ENCODE peak calls at places on chromosome 2, in five cellular contexts. D is GM12878; Z is activated CD8-positive, alpha-beta memory T cell treated with anti-CD3 and anti-CD28 coated beads, Interleukin-2, amount 10 ng/mL, durations not matched to agents 7 days and 5 days; X is left lung; F is gastrocnemius medialis. H is an unnamed sample.

GRCh38 chr2:174675615-174676014 is 78.0 kb upstream of the WIPF1 start:
- ATAC-seq in D (no peak), Z (peak; percentile 51), X (no peak), F (no peak), H (no peak)

GRCh38 chr2:42856106-42856860 is 63.9 kb upstream of the HAAO start:
- ATAC-seq in D (no peak), Z (no peak), X (no peak), F (no peak), H (no peak)

GRCh38 chr2:130341562-130342019 is 1.1 kb upstream of the IMP4 start:
- ATAC-seq in D (peak; percentile 1), Z (no peak), X (peak; percentile 5), F (no peak), H (no peak)

GRCh38 chr2:12064153-12064552 is 317.7 kb downstream of the LPIN1 start:
- ATAC-seq in D (peak; percentile 28), Z (peak; percentile 51), X (no peak), F (no peak), H (no peak)

GRCh38 chr2:128172191-128172590 is 81.2 kb downstream of the UGGT1 start:
- ATAC-seq in D (no peak), Z (no peak), X (no peak), F (no peak), H (no peak)

GRCh38 chr2:85933753-85934594 is 45.2 kb upstream of the ST3GAL5 start:
- ATAC-seq in D (peak; percentile 22), Z (peak; percentile 70), X (peak; percentile 44), F (peak; percentile 60), H (no peak)

GRCh38 chr2:82062469-82062868 is 1757.9 kb upstream of the LRRTM1 start:
- ATAC-seq in D (no peak), Z (no peak), X (no peak), F (no peak), H (no peak)

GRCh38 chr2:36949845-36950244 is 16.5 kb downstream of the STRN start:
- ATAC-seq in D (no peak), Z (no peak), X (no peak), F (no peak), H (no peak)

GRCh38 chr2:100706249-100706648 is 113.7 kb upstream of the NPAS2 start:
- ATAC-seq in D (no peak), Z (no peak), X (no peak), F (no peak), H (no peak)

GRCh38 chr2:105256431-105257047 is 15.0 kb downstream of the GPR45 start:
- ATAC-seq in D (no peak), Z (no peak), X (no peak), F (no peak), H (no peak)

GRCh38 chr2:144240656-144241339 is 279.1 kb downstream of the ZEB2 start:
- ATAC-seq in D (peak; percentile 93), Z (peak; percentile 74), X (peak; percentile 65), F (no peak), H (peak; percentile 94)

H was measured in stimulated activated memory B cell treated with anti-CD40 and anti-IgM and Interleukin-4, amounts not matched to agents 10 μg/mL and 1 μg/mL and 100 μg/mL, for 72 hours.